ENCODE peak calls at places on chromosomes 12 and 14, in six cellular contexts. One of them, this sample, is unnamed.

GRCh38 chr12:18224745-18225144 is 36.6 kb upstream of the PIK3C2G start:
- DNase-seq in tibial nerve: no peak
- DNase-seq in GM12878: no peak
- DNase-seq in A549: peak; percentile 36
- DNase-seq in body of pancreas: no peak
- DNase-seq in stomach: no peak
- DNase-seq in this sample: no peak

GRCh38 chr12:96378319-96378718 is 21.9 kb downstream of the CDK17 start:
- DNase-seq in tibial nerve: no peak
- DNase-seq in GM12878: no peak
- DNase-seq in A549: no peak
- DNase-seq in body of pancreas: no peak
- DNase-seq in stomach: no peak
- DNase-seq in this sample: no peak

GRCh38 chr12:67366530-67367196 is 97.5 kb downstream of the CAND1 start:
- DNase-seq in tibial nerve: no peak
- DNase-seq in GM12878: no peak
- DNase-seq in A549: no peak
- DNase-seq in body of pancreas: peak; percentile 20
- DNase-seq in stomach: no peak
- DNase-seq in this sample: no peak

GRCh38 chr14:99797231-99797630 is 4.0 kb downstream of the EML1 start:
- DNase-seq in tibial nerve: no peak
- DNase-seq in GM12878: no peak
- DNase-seq in A549: no peak
- DNase-seq in body of pancreas: no peak
- DNase-seq in stomach: no peak
- DNase-seq in this sample: no peak

GRCh38 chr14:103074699-103075341 is 9.2 kb upstream of the LBHD2 start:
- DNase-seq in tibial nerve: peak; percentile 34
- DNase-seq in GM12878: no peak
- DNase-seq in A549: peak; percentile 86
- DNase-seq in body of pancreas: peak; percentile 60
- DNase-seq in stomach: peak; percentile 74
- DNase-seq in this sample: peak; percentile 51

GRCh38 chr12:103560604-103561101 is 26.4 kb upstream of the STAB2 start:
- DNase-seq in tibial nerve: no peak
- DNase-seq in GM12878: no peak
- DNase-seq in A549: peak; percentile 99
- DNase-seq in body of pancreas: peak; percentile 16
- DNase-seq in stomach: no peak
- DNase-seq in this sample: no peak

GRCh38 chr14:59060841-59061240 is 127.6 kb upstream of the DAAM1 start:
- DNase-seq in tibial nerve: no peak
- DNase-seq in GM12878: no peak
- DNase-seq in A549: no peak
- DNase-seq in body of pancreas: no peak
- DNase-seq in stomach: no peak
- DNase-seq in this sample: no peak

GRCh38 chr14:89284368-89285058 is 132.5 kb downstream of the FOXN3 start:
- DNase-seq in tibial nerve: no peak
- DNase-seq in GM12878: no peak
- DNase-seq in A549: no peak
- DNase-seq in body of pancreas: peak; percentile 56
- DNase-seq in stomach: peak; percentile 40
- DNase-seq in this sample: no peak

GRCh38 chr14:76208340-76208739 is 56.6 kb downstream of the GPATCH2L start:
- DNase-seq in tibial nerve: no peak
- DNase-seq in GM12878: no peak
- DNase-seq in A549: no peak
- DNase-seq in body of pancreas: no peak
- DNase-seq in stomach: no peak
- DNase-seq in this sample: no peak

GRCh38 chr14:98137626-98138025 is 1134.4 kb downstream of the BCL11B start:
- DNase-seq in tibial nerve: no peak
- DNase-seq in GM12878: no peak
- DNase-seq in A549: no peak
- DNase-seq in body of pancreas: no peak
- DNase-seq in stomach: no peak
- DNase-seq in this sample: no peak

GRCh38 chr12:50925920-50926319 is 26.4 kb upstream of the HIGD1C start:
- DNase-seq in tibial nerve: no peak
- DNase-seq in GM12878: no peak
- DNase-seq in A549: no peak
- DNase-seq in body of pancreas: peak; percentile 12
- DNase-seq in stomach: no peak
- DNase-seq in this sample: no peak

GRCh38 chr14:102512713-102513373 is 3.3 kb upstream of the ANKRD9 start:
- DNase-seq in tibial nerve: no peak
- DNase-seq in GM12878: no peak
- DNase-seq in A549: no peak
- DNase-seq in body of pancreas: no peak
- DNase-seq in stomach: no peak
- DNase-seq in this sample: no peak

GRCh38 chr14:90569201-90569600 is 172.4 kb downstream of the CALM1 start:
- DNase-seq in tibial nerve: no peak
- DNase-seq in GM12878: no peak
- DNase-seq in A549: no peak
- DNase-seq in body of pancreas: no peak
- DNase-seq in stomach: no peak
- DNase-seq in this sample: no peak
- H3K27ac ChIP-seq in tibial nerve: peak overlapping the region; percentile 93
- H3K27ac ChIP-seq in GM12878: no peak overlapping the region
- H3K27ac ChIP-seq in A549: no peak overlapping the region
- H3K27ac ChIP-seq in body of pancreas: no peak overlapping the region
- H3K27ac ChIP-seq in stomach: peak overlapping the region; percentile 19
- H3K27ac ChIP-seq in this sample: no peak overlapping the region

DNA sequence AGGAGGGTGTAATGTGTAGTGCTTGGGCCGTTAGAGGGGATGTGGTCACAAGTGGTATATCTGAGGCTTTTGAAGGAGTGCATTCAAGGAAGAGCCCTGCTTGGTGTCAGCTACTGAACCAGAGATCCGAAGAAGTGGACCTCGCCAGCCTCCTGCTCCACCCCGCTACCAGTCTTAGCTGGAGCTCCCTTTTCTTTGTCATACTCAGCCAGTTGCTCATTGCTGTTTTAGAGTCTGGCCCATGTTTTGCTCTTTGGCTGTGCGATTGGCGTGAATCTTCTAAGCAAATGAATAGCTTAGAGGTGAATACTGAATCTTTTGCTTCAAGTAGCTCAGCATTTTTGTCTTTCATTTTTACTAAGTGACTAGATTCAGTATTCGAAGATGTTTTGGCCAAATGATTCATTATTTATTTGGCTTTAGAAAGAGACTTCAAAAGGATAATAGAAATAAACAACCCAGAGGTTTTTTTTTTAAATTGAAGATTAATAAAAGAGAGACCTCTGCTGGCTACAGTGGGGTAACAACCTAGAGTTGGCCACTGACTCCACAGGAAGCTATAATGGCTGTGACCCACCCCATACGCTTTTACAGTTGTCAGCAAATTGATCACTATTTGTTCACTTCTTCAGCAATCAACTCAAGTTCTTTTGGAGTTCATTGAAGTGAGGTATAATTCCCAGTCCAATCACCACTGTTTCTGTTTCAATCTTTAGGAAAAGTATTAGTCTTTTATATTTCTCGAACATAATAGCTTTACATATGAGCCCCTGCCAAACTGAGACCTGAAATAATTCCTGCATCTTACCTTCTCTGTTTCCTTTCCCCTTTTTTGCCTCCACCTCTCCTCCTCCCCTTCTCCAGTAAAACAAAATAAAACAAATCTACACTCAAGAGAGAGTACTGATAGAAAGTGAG is 19.9 kb downstream of the CDKN1B start:
- DNase-seq in tibial nerve: no peak
- DNase-seq in GM12878: peak; percentile 45
- DNase-seq in A549: peak; percentile 50
- DNase-seq in body of pancreas: peak; percentile 56
- DNase-seq in stomach: no peak
- DNase-seq in this sample: no peak
- TF ChIP-seq CTCF in tibial nerve: peak; percentile 25
- TF ChIP-seq CTCF in GM12878: peak; percentile 58
- TF ChIP-seq CTCF in A549: peak; percentile 63
- TF ChIP-seq CTCF in body of pancreas: peak; percentile 53
- TF ChIP-seq CTCF in stomach: peak; percentile 50
- TF ChIP-seq CTCF in this sample: peak; percentile 35

GRCh38 chr12:31322651-31323248 is 3.2 kb downstream of the SINHCAF start:
- DNase-seq in tibial nerve: no peak
- DNase-seq in GM12878: no peak
- DNase-seq in A549: peak; percentile 43
- DNase-seq in body of pancreas: no peak
- DNase-seq in stomach: no peak
- DNase-seq in this sample: no peak

GRCh38 chr12:31323466-31324115 is 2.4 kb downstream of the SINHCAF start:
- DNase-seq in tibial nerve: peak; percentile 9
- DNase-seq in GM12878: no peak
- DNase-seq in A549: peak; percentile 41
- DNase-seq in body of pancreas: no peak
- DNase-seq in stomach: peak; percentile 51
- DNase-seq in this sample: no peak

GRCh38 chr12:31324845-31325523 is 966 bp downstream of the SINHCAF start:
- DNase-seq in tibial nerve: peak; percentile 36
- DNase-seq in GM12878: no peak
- DNase-seq in A549: peak; percentile 59
- DNase-seq in body of pancreas: peak; percentile 59
- DNase-seq in stomach: peak; percentile 55
- DNase-seq in this sample: peak; percentile 33

GRCh38 chr12:31325524-31325875 is 450 bp downstream of the SINHCAF start:
- DNase-seq in tibial nerve: peak; percentile 11
- DNase-seq in GM12878: no peak
- DNase-seq in A549: peak; percentile 19
- DNase-seq in body of pancreas: no peak
- DNase-seq in stomach: peak; percentile 33
- DNase-seq in this sample: no peak

GRCh38 chr12:31324116-31324844 is 1.7 kb downstream of the SINHCAF start:
- DNase-seq in tibial nerve: peak; percentile 35
- DNase-seq in GM12878: no peak
- DNase-seq in A549: peak; percentile 85
- DNase-seq in body of pancreas: peak; percentile 84
- DNase-seq in stomach: peak; percentile 83
- DNase-seq in this sample: peak; percentile 16
- TF ChIP-seq POLR2A in tibial nerve: peak; percentile 4
- TF ChIP-seq POLR2A in GM12878: peak; percentile 76
- TF ChIP-seq POLR2A in A549: peak; percentile 25
- TF ChIP-seq POLR2A in body of pancreas: peak; percentile 62
- TF ChIP-seq POLR2A in stomach: no peak
- TF ChIP-seq POLR2A in this sample: peak; percentile 19

GRCh38 chr12:94965982-94966381 is 37.5 kb downstream of the NDUFA12 start:
- DNase-seq in tibial nerve: no peak
- DNase-seq in GM12878: no peak
- DNase-seq in A549: no peak
- DNase-seq in body of pancreas: no peak
- DNase-seq in stomach: no peak
- DNase-seq in this sample: no peak

GRCh38 chr12:94970560-94970959 is 32.9 kb downstream of the NDUFA12 start:
- DNase-seq in tibial nerve: no peak
- DNase-seq in GM12878: no peak
- DNase-seq in A549: no peak
- DNase-seq in body of pancreas: no peak
- DNase-seq in stomach: no peak
- DNase-seq in this sample: no peak

GRCh38 chr12:94971923-94972322 is 31.6 kb downstream of the NDUFA12 start:
- DNase-seq in tibial nerve: no peak
- DNase-seq in GM12878: no peak
- DNase-seq in A549: no peak
- DNase-seq in body of pancreas: no peak
- DNase-seq in stomach: no peak
- DNase-seq in this sample: no peak

GRCh38 chr12:94972795-94973194 is 30.7 kb downstream of the NDUFA12 start:
- DNase-seq in tibial nerve: no peak
- DNase-seq in GM12878: no peak
- DNase-seq in A549: no peak
- DNase-seq in body of pancreas: no peak
- DNase-seq in stomach: no peak
- DNase-seq in this sample: no peak

GRCh38 chr12:94969424-94969823 is 34.1 kb downstream of the NDUFA12 start:
- DNase-seq in tibial nerve: no peak
- DNase-seq in GM12878: no peak
- DNase-seq in A549: no peak
- DNase-seq in body of pancreas: no peak
- DNase-seq in stomach: no peak
- DNase-seq in this sample: no peak
- H3K27ac ChIP-seq in tibial nerve: no peak overlapping the region
- H3K27ac ChIP-seq in GM12878: no peak overlapping the region
- H3K27ac ChIP-seq in A549: no peak overlapping the region
- H3K27ac ChIP-seq in body of pancreas: no peak overlapping the region
- H3K27ac ChIP-seq in stomach: no peak overlapping the region
- H3K27ac ChIP-seq in this sample: no peak overlapping the region

GRCh38 chr14:32933943-32934890 is 4.5 kb upstream of the NPAS3 start:
- DNase-seq in tibial nerve: no peak
- DNase-seq in GM12878: no peak
- DNase-seq in A549: no peak
- DNase-seq in body of pancreas: no peak
- DNase-seq in stomach: no peak
- DNase-seq in this sample: no peak

GRCh38 chr14:32934891-32935633 is 3.6 kb upstream of the NPAS3 start:
- DNase-seq in tibial nerve: no peak
- DNase-seq in GM12878: no peak
- DNase-seq in A549: no peak
- DNase-seq in body of pancreas: no peak
- DNase-seq in stomach: no peak
- DNase-seq in this sample: no peak

GRCh38 chr14:32932302-32932920 is 6.3 kb upstream of the NPAS3 start:
- DNase-seq in tibial nerve: no peak
- DNase-seq in GM12878: no peak
- DNase-seq in A549: no peak
- DNase-seq in body of pancreas: no peak
- DNase-seq in stomach: no peak
- DNase-seq in this sample: no peak

GRCh38 chr14:32932921-32933622 is 5.6 kb upstream of the NPAS3 start:
- DNase-seq in tibial nerve: no peak
- DNase-seq in GM12878: no peak
- DNase-seq in A549: no peak
- DNase-seq in body of pancreas: peak; percentile 25
- DNase-seq in stomach: no peak
- DNase-seq in this sample: no peak

DNA sequence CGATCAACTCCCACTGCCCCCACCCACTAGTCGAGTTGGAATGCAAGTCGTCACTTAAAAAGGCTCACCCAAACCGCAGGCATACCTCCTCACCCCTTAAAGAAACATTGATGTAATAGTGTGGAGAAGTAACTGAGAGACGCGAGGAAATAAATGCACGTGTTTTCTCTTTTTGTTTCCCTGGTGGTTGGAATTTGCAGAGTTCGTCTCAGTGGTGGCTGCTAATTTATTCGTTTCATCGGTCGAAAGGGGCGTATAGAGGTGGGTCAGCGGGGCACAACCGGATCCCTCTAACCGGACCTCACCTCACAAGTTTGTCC is 5.1 kb upstream of the NPAS3 start:
- DNase-seq in tibial nerve: no peak
- DNase-seq in GM12878: no peak
- DNase-seq in A549: no peak
- DNase-seq in body of pancreas: no peak
- DNase-seq in stomach: no peak
- DNase-seq in this sample: no peak
- TF ChIP-seq CTCF in tibial nerve: no peak
- TF ChIP-seq CTCF in GM12878: no peak
- TF ChIP-seq CTCF in A549: no peak
- TF ChIP-seq CTCF in body of pancreas: no peak
- TF ChIP-seq CTCF in stomach: no peak
- TF ChIP-seq CTCF in this sample: no peak

GRCh38 chr14:35121887-35122695 is at the start of the genes PPP2R3C and PRORP:
- DNase-seq in tibial nerve: peak; percentile 86
- DNase-seq in GM12878: peak; percentile 94
- DNase-seq in A549: peak; percentile 99
- DNase-seq in body of pancreas: peak; percentile 98
- DNase-seq in stomach: peak; percentile 92
- DNase-seq in this sample: peak; percentile 93
- TF ChIP-seq POLR2A in tibial nerve: peak; percentile 20
- TF ChIP-seq POLR2A in GM12878: peak; percentile 75
- TF ChIP-seq POLR2A in A549: peak; percentile 26
- TF ChIP-seq POLR2A in body of pancreas: peak; percentile 71
- TF ChIP-seq POLR2A in stomach: peak; percentile 67
- TF ChIP-seq POLR2A in this sample: peak; percentile 64